ENCODE peak calls at places on chromosomes 7 and 10, in ten cellular contexts. C is PC-9; W is activated naive CD8-positive, alpha-beta T cell treated with anti-CD3 and anti-CD28 coated beads, Interleukin-2, amount 50 U/mL, for 24 hours; M is Kasumi-1; J is naive thymus-derived CD4-positive, alpha-beta T cell; Q is RWPE1; O is fibroblast of the conjunctiva; T is transverse colon; E is endothelial cell; N is germinal center. U is an unnamed sample.

GRCh38 chr10:60495357-60495756 is 105.7 kb upstream of the ANK3 start:
- DNase-seq in N (no peak), T (no peak), Q (no peak), J (no peak), C (no peak), E (no peak), M (no peak), O (no peak), W (no peak), U (peak)

GRCh38 chr7:90298145-90299038 is 22.7 kb downstream of the FAM237B start:
- DNase-seq in C (peak), M (peak), W (no peak), E (no peak), N (no peak), T (no peak), J (no peak), Q (peak), O (peak), U (peak)

GRCh38 chr7:22559829-22560489 is 60.0 kb upstream of the STEAP1B start:
- DNase-seq in C (peak), O (peak), N (peak), T (peak), M (peak), E (peak), W (peak), Q (peak), J (peak), U (peak)

GRCh38 chr7:11026452-11027359 is 53.0 kb downstream of the PHF14 start:
- DNase-seq in N (no peak), J (no peak), E (no peak), T (no peak), O (peak), M (no peak), W (no peak), Q (no peak), C (no peak), U (no peak)

GRCh38 chr7:269721-270120 is 20.2 kb upstream of the FOXL3 start:
- DNase-seq in E (no peak), J (no peak), N (no peak), W (no peak), T (no peak), C (no peak), Q (no peak), O (no peak), M (no peak), U (no peak)

GRCh38 chr7:19146699-19147098 is 1.5 kb upstream of the FERD3L start:
- DNase-seq in M (peak), E (peak), Q (peak), J (no peak), T (no peak), C (no peak), W (no peak), O (no peak), N (no peak), U (peak)

GRCh38 chr10:3764626-3765375 is 20.2 kb downstream of the KLF6 start:
- DNase-seq in Q (no peak), E (no peak), O (no peak), W (no peak), J (peak), C (no peak), T (peak), N (no peak), M (peak), U (peak)

GRCh38 chr7:50854247-50854646 is 71.6 kb upstream of the GRB10 start:
- DNase-seq in Q (no peak), M (no peak), O (no peak), N (no peak), J (no peak), E (no peak), W (no peak), T (no peak), C (no peak), U (no peak)

GRCh38 chr7:27099839-27100225 is 2.7 kb downstream of the HOXA2 start:
- DNase-seq in M (no peak), W (no peak), T (no peak), Q (no peak), E (no peak), J (no peak), O (no peak), N (no peak), C (no peak), U (no peak)

GRCh38 chr10:43943825-43944360 is 295.2 kb upstream of the ZNF32 start:
- DNase-seq in C (no peak), M (no peak), O (no peak), N (no peak), Q (no peak), J (no peak), T (no peak), W (no peak), E (no peak), U (no peak)

GRCh38 chr10:59839576-59839975 is 66.8 kb downstream of the CCDC6 start:
- DNase-seq in Q (no peak), J (no peak), N (no peak), E (no peak), O (no peak), M (peak), C (no peak), W (no peak), T (no peak), U (peak)

GRCh38 chr10:110872984-110873569 is 1.3 kb downstream of the PDCD4 start:
- DNase-seq in W (no peak), N (no peak), T (no peak), Q (no peak), C (no peak), J (no peak), O (no peak), M (peak), E (no peak), U (no peak)

GRCh38 chr7:120272896-120273475 is at the start of gene KCND2:
- DNase-seq in O (no peak), C (peak), N (no peak), M (no peak), T (no peak), J (no peak), E (peak), W (no peak), Q (peak), U (no peak)

GRCh38 chr10:50334273-50334672 is 83.0 kb upstream of the ASAH2 start:
- DNase-seq in O (no peak), N (no peak), Q (no peak), T (no peak), J (no peak), M (no peak), W (no peak), C (no peak), E (no peak), U (peak)

GRCh38 chr10:50635286-50635685 is 11.5 kb upstream of the SGMS1 start:
- DNase-seq in T (no peak), O (peak), M (no peak), E (no peak), Q (no peak), W (no peak), N (no peak), J (no peak), C (no peak), U (peak)

GRCh38 chr7:158255156-158255555 is 332.5 kb downstream of the PTPRN2 start:
- DNase-seq in Q (no peak), W (no peak), N (no peak), O (no peak), M (no peak), T (no peak), E (no peak), C (no peak), J (no peak), U (no peak)

GRCh38 chr7:2066251-2066919 is 166.4 kb downstream of the MAD1L1 start:
- DNase-seq in O (no peak), Q (no peak), E (no peak), M (no peak), N (peak), T (no peak), J (peak), C (no peak), W (peak), U (no peak)

GRCh38 chr7:36021367-36021766 is 131.7 kb upstream of the EEPD1 start:
- DNase-seq in W (peak), Q (no peak), T (no peak), C (no peak), E (peak), N (no peak), M (no peak), J (no peak), O (no peak), U (no peak)

GRCh38 chr10:78507761-78508160 is 474.1 kb downstream of the RPS24 start:
- DNase-seq in C (no peak), Q (no peak), W (no peak), J (no peak), M (no peak), N (no peak), O (no peak), T (no peak), E (no peak), U (no peak)

GRCh38 chr7:159103382-159104187 is 41.1 kb downstream of the VIPR2 start:
- DNase-seq in Q (no peak), N (no peak), T (no peak), O (no peak), J (no peak), E (no peak), M (no peak), C (no peak), W (no peak), U (no peak)

GRCh38 chr7:108497082-108497725 is 28.7 kb downstream of the PNPLA8 start:
- DNase-seq in E (peak), W (peak), C (peak), T (peak), N (peak), J (peak), M (peak), O (peak), Q (peak), U (peak)

GRCh38 chr10:5036511-5036910 is 32.9 kb upstream of the AKR1C2 start:
- DNase-seq in N (no peak), J (no peak), E (no peak), Q (no peak), O (no peak), C (no peak), W (no peak), M (no peak), T (no peak), U (no peak)

GRCh38 chr10:14173706-14174594 is 156.8 kb downstream of the FRMD4A start:
- DNase-seq in W (no peak), E (peak), Q (no peak), T (no peak), M (no peak), J (peak), O (no peak), N (no peak), C (no peak), U (peak)

GRCh38 chr10:60237977-60238376 is 151.7 kb downstream of the ANK3 start:
- DNase-seq in C (no peak), J (no peak), T (no peak), E (no peak), W (no peak), Q (peak), M (no peak), N (peak), O (no peak), U (peak)

GRCh38 chr10:352476-353235 is 217.4 kb downstream of the ZMYND11 start:
- DNase-seq in N (no peak), O (no peak), Q (no peak), M (no peak), E (no peak), T (no peak), C (no peak), J (no peak), W (no peak), U (no peak)

GRCh38 chr10:124701881-124702656 is 42.1 kb downstream of the FAM53B start:
- DNase-seq in N (no peak), Q (no peak), O (no peak), W (peak), E (no peak), M (peak), T (peak), J (peak), C (no peak), U (no peak)

GRCh38 chr7:66629222-66629658 is 559 bp downstream of the KCTD7 start:
- DNase-seq in E (no peak), J (no peak), C (no peak), T (peak), O (no peak), Q (no peak), W (no peak), N (peak), M (no peak), U (no peak)

GRCh38 chr10:53536322-53536721 is 763.7 kb upstream of the MBL2 start:
- DNase-seq in O (no peak), Q (no peak), C (no peak), M (no peak), N (no peak), T (no peak), J (no peak), W (no peak), E (no peak), U (peak)

GRCh38 chr10:48358162-48358561 is 51.7 kb downstream of the MAPK8 start:
- DNase-seq in M (no peak), W (no peak), N (no peak), C (no peak), Q (no peak), T (no peak), O (no peak), J (no peak), E (no peak), U (no peak)

GRCh38 chr10:112969131-112969530 is 19.1 kb downstream of the TCF7L2 start:
- DNase-seq in M (no peak), N (no peak), J (no peak), Q (no peak), E (no peak), C (no peak), W (no peak), O (no peak), T (no peak), U (no peak)

GRCh38 chr10:130017010-130017630 is 53.0 kb upstream of the EBF3 start:
- DNase-seq in J (no peak), M (no peak), O (no peak), E (no peak), T (no peak), W (no peak), Q (no peak), C (no peak), N (no peak), U (no peak)

GRCh38 chr7:41814888-41815287 is 112.0 kb upstream of the INHBA start:
- DNase-seq in M (no peak), O (no peak), W (no peak), T (no peak), J (no peak), N (no peak), C (no peak), E (no peak), Q (no peak), U (no peak)

GRCh38 chr7:33986951-33987948 is 81.9 kb downstream of the BMPER start:
- DNase-seq in J (no peak), W (no peak), Q (peak), N (no peak), T (no peak), O (peak), E (no peak), M (no peak), C (peak), U (peak)

GRCh38 chr10:68897336-68897741 is 3.8 kb upstream of the DDX50 start:
- DNase-seq in W (peak), M (peak), E (peak), J (peak), C (peak), Q (peak), T (peak), N (peak), O (peak), U (peak)

GRCh38 chr7:95723583-95724180 is 48.7 kb upstream of the DYNC1I1 start:
- DNase-seq in E (peak), Q (peak), T (no peak), C (peak), M (peak), W (no peak), O (no peak), N (peak), J (no peak), U (peak)

GRCh38 chr7:121282129-121282528 is 46.7 kb upstream of the WNT16 start:
- DNase-seq in W (no peak), N (no peak), O (no peak), C (no peak), T (no peak), E (no peak), M (no peak), J (no peak), Q (no peak), U (no peak)

GRCh38 chr7:98387136-98387535 is 13.8 kb downstream of the BAIAP2L1 start:
- DNase-seq in T (no peak), O (no peak), W (no peak), M (no peak), N (no peak), Q (no peak), C (no peak), J (no peak), E (no peak), U (no peak)

GRCh38 chr7:47901542-47901941 is 46.7 kb downstream of the PKD1L1 start:
- DNase-seq in E (no peak), M (no peak), O (no peak), C (peak), W (no peak), J (no peak), Q (no peak), T (no peak), N (no peak), U (no peak)

GRCh38 chr10:91700788-91701444 is 68.0 kb upstream of the PPP1R3C start:
- DNase-seq in C (no peak), N (no peak), T (no peak), J (no peak), O (peak), W (no peak), Q (peak), E (no peak), M (no peak), U (peak)

U was measured in epithelial cell of esophagus.